ENCODE peak calls at places on chromosomes 5 and 9, in four cellular contexts. N is right lobe of liver; M is NK-92 treated with Interleukin-12 subunit alpha and Interleukin-12 subunit beta, amount 100 ng/mL, for 24 hours; K is activated T-helper 1 cell treated with anti-CD3 and anti-CD28 coated beads, Interleukin-2, amount 50 U/mL, for 16 hours. V is an unnamed sample.

GRCh38 chr5:173867173-173867679 is 20.9 kb upstream of the CPEB4 start:
- DNase-seq in N (no peak), M (no peak), K (no peak), V (no peak)

GRCh38 chr5:157942595-157942994 is 83.7 kb upstream of the CLINT1 start:
- DNase-seq in N (no peak), M (no peak), K (no peak), V (no peak)

GRCh38 chr9:72371151-72371550 is 6.1 kb upstream of the ZFAND5 start:
- DNase-seq in N (no peak), M (no peak), K (no peak), V (no peak)

GRCh38 chr5:171162165-171162564 is 146.9 kb upstream of the TLX3 start:
- DNase-seq in N (no peak), M (no peak), K (no peak), V (no peak)

GRCh38 chr9:24881361-24881760 is 335.7 kb upstream of the IZUMO3 start:
- DNase-seq in N (no peak), M (no peak), K (no peak), V (no peak)

GRCh38 chr5:126577415-126577814 is 17.6 kb downstream of the ALDH7A1 start:
- DNase-seq in N (no peak), M (no peak), K (no peak), V (no peak)

GRCh38 chr9:5764130-5764868 is 68.6 kb downstream of the ERMP1 start:
- DNase-seq in N (no peak), M (no peak), K (no peak), V (no peak)

GRCh38 chr9:38038307-38039089 is 30.5 kb downstream of the SHB start:
- DNase-seq in N (no peak), M (no peak), K (no peak), V (no peak)

GRCh38 chr9:107172979-107173347 is 110.1 kb upstream of the RAD23B start:
- DNase-seq in N (no peak), M (no peak), K (no peak), V (no peak)

GRCh38 chr5:90161399-90161798 is 248.2 kb downstream of the CETN3 start:
- DNase-seq in N (peak), M (no peak), K (no peak), V (peak)

GRCh38 chr9:130570200-130570599 is 9.2 kb upstream of the FUBP3 start:
- DNase-seq in N (no peak), M (no peak), K (no peak), V (no peak)